ENCODE peak calls at places on chromosomes 6 and 20, in seven cellular contexts. U, B, R, T, J, G and P are unnamed samples. For H3K4me1, the result is how much of the 10 kb centered on the place peaks cover.

GRCh38 chr20:37899105-37900045 is 3.6 kb upstream of the VSTM2L start:
- DNase-seq in B (no peak), G (no peak), T (no peak), R (no peak), U (no peak), J (no peak), P (no peak)

GRCh38 chr6:152720964-152721363 is 23.3 kb downstream of the MYCT1 start:
- DNase-seq in B (peak), T (no peak), G (no peak), U (no peak), J (no peak), R (no peak), P (no peak)

GRCh38 chr6:28269492-28269891 is 2.5 kb downstream of the ZSCAN26 start:
- DNase-seq in B (peak), G (no peak), T (peak), J (no peak), R (no peak), U (no peak), P (peak)

GRCh38 chr6:112804638-112805330 is 457.7 kb downstream of the RFPL4B start:
- DNase-seq in J (no peak), R (no peak), G (no peak), T (no peak), B (no peak), U (no peak), P (no peak)

GRCh38 chr20:2042400-2042799 is 48.5 kb upstream of the PDYN start:
- DNase-seq in U (no peak), J (no peak), T (no peak), B (no peak), G (no peak), R (no peak), P (no peak)

GRCh38 chr20:54257090-54257816 is 49.4 kb downstream of the PFDN4 start:
- DNase-seq in G (no peak), R (no peak), J (no peak), B (peak), U (no peak), T (no peak), P (no peak)

GRCh38 chr6:71582820-71583219 is 294.2 kb downstream of the OGFRL1 start:
- DNase-seq in U (no peak), J (no peak), B (no peak), G (no peak), R (no peak), T (no peak), P (no peak)

GRCh38 chr6:41630069-41630468 is 8.2 kb upstream of the MDFI start:
- DNase-seq in G (no peak), J (no peak), U (no peak), R (no peak), B (no peak), T (no peak), P (no peak)

GRCh38 chr6:111871207-111871606 is 2.0 kb downstream of the FYN start:
- DNase-seq in G (no peak), B (no peak), T (peak), U (no peak), R (no peak), J (no peak), P (no peak)

GRCh38 chr6:96704713-96705112 is 132.6 kb downstream of the GPR63 start:
- DNase-seq in J (no peak), G (no peak), R (no peak), B (no peak), T (no peak), U (no peak), P (no peak)

GRCh38 chr6:148440877-148441453 is 98.3 kb downstream of the SASH1 start:
- DNase-seq in U (no peak), J (no peak), B (peak), G (peak), R (peak), T (no peak), P (no peak)

GRCh38 chr20:32520927-32521203 is 64.3 kb downstream of the NOL4L start:
- DNase-seq in G (no peak), B (no peak), U (no peak), J (no peak), R (no peak), T (no peak), P (no peak)

GRCh38 chr6:105204331-105204730 is 24.5 kb upstream of the POPDC3 start:
- DNase-seq in R (no peak), B (no peak), T (no peak), G (no peak), U (no peak), J (no peak), P (no peak)

GRCh38 chr20:44033873-44034272 is 119.2 kb downstream of the TOX2 start:
- DNase-seq in R (no peak), T (no peak), J (no peak), U (no peak), G (no peak), B (no peak), P (no peak)
- TF ChIP-seq SIN3A in R (no peak), T (no peak), J (no peak), U (no peak), G (no peak), B (no peak), P (no peak)

GRCh38 chr6:116512155-116512559 is 718 bp downstream of the CALHM5 start:
- DNase-seq in J (no peak), R (no peak), T (no peak), U (no peak), G (no peak), B (no peak), P (no peak)

GRCh38 chr6:116515141-116515540 is 3.7 kb downstream of the CALHM5 start:
- DNase-seq in R (no peak), J (no peak), B (no peak), T (no peak), U (no peak), G (no peak), P (no peak)

GRCh38 chr6:116512709-116513108 is 1.3 kb downstream of the CALHM5 start:
- DNase-seq in T (no peak), G (no peak), U (no peak), B (no peak), J (no peak), R (no peak), P (no peak)

GRCh38 chr6:116513224-116513875 is 1.9 kb downstream of the CALHM5 start:
- DNase-seq in J (no peak), B (no peak), U (no peak), T (no peak), G (no peak), R (no peak), P (no peak)

GRCh38 chr6:116514103-116514502 is 2.7 kb downstream of the CALHM5 start:
- DNase-seq in R (no peak), J (no peak), B (no peak), T (no peak), G (no peak), U (no peak), P (no peak)
- H3K4me1 ChIP-seq in R (under half), J (under half), B (under half), T (under half), G (under half), U (under half), P (under half)

GRCh38 chr6:25122622-25123237 is 156.4 kb upstream of the CARMIL1 start:
- DNase-seq in R (no peak), U (no peak), J (no peak), G (no peak), B (no peak), T (no peak), P (no peak)
- TF ChIP-seq SIN3A in R (no peak), U (no peak), J (no peak), G (no peak), B (no peak), T (no peak), P (no peak)

GRCh38 chr6:3535716-3536435 is 79.0 kb upstream of the SLC22A23 start:
- DNase-seq in R (peak), B (no peak), U (no peak), J (no peak), G (no peak), T (no peak), P (no peak)
- H3K4me1 ChIP-seq in R (under half), B (under half), U (under half), J (under half), G (under half), T (under half), P (under half)

GRCh38 chr6:5995705-5996686 is 10.7 kb downstream of the NRN1 start:
- DNase-seq in U (peak), G (peak), J (no peak), R (peak), T (peak), B (no peak), P (no peak)
- TF ChIP-seq SIN3A in U (no peak), G (no peak), J (no peak), R (no peak), T (no peak), B (no peak), P (no peak)

GRCh38 chr6:142883011-142883410 is 62.0 kb downstream of the HIVEP2 start:
- DNase-seq in T (no peak), R (no peak), U (no peak), G (no peak), J (no peak), B (no peak), P (no peak)
- H3K4me1 ChIP-seq in T (under half), R (under half), U (under half), G (under half), J (half or more), B (under half), P (under half)

GRCh38 chr6:136334853-136335252 is 45.2 kb upstream of the BCLAF1 start:
- DNase-seq in T (peak), R (peak), B (no peak), J (no peak), U (no peak), G (no peak), P (no peak)

GRCh38 chr6:136331461-136331860 is 41.8 kb upstream of the BCLAF1 start:
- DNase-seq in U (no peak), B (no peak), T (no peak), R (no peak), G (no peak), J (no peak), P (no peak)

GRCh38 chr6:136333824-136334464 is 44.3 kb upstream of the BCLAF1 start:
- DNase-seq in J (no peak), G (no peak), R (no peak), B (no peak), T (peak), U (no peak), P (no peak)

GRCh38 chr6:136335736-136336362 is 46.2 kb upstream of the BCLAF1 start:
- DNase-seq in B (no peak), U (no peak), T (peak), J (no peak), G (no peak), R (no peak), P (no peak)

DNA sequence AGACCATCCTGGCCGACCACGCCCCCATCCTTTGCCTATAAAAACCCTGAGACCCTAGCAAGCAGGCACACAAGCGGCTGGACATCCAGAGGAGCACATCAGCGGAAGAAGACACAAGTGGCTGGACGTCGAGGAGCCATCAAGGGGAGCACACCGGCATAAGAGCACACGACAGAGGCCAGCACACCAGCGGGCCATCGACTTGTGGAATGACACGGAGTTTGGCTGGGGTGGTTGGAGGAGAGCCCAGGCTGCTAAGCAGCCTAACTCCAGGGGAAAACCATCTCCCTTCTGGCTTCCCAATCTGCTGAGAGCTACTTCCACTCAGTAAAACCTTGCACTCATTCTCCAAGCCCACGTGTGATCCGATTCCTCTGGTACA is 44.8 kb upstream of the BCLAF1 start:
- DNase-seq in U (no peak), J (no peak), B (no peak), G (no peak), R (no peak), T (no peak), P (no peak)
- TF ChIP-seq SIN3A in U (no peak), J (no peak), B (no peak), G (no peak), R (no peak), T (no peak), P (no peak)